ENCODE peak calls at places on chromosomes 3 and 15, in five cellular contexts. L is esophagus muscularis mucosa, K is fibroblast of mammary gland, P is choroid plexus epithelial cell, N is IMR-90. E is an unnamed sample.

GRCh38 chr15:45795487-45796069 is 160.7 kb downstream of the SQOR start:
- DNase-seq in L (no peak), K (peak), P (peak), N (peak), E (peak)

GRCh38 chr15:33675246-33675645 is 293.1 kb upstream of the CHRM5 start:
- DNase-seq in L (no peak), K (peak), P (peak), N (no peak), E (peak)

GRCh38 chr3:25713316-25713967 is 48.7 kb upstream of the TOP2B start:
- DNase-seq in L (no peak), K (no peak), P (no peak), N (no peak), E (peak)

GRCh38 chr15:92122259-92122658 is 268.8 kb downstream of the SLCO3A1 start:
- DNase-seq in L (no peak), K (no peak), P (no peak), N (no peak), E (no peak)

GRCh38 chr3:139627759-139628158 is 50.0 kb downstream of the NMNAT3 start:
- DNase-seq in L (no peak), K (no peak), P (no peak), N (no peak), E (no peak)

GRCh38 chr15:88654430-88655102 is 15.8 kb downstream of the ISG20 start:
- DNase-seq in L (no peak), K (no peak), P (no peak), N (no peak), E (no peak)

GRCh38 chr3:187996609-187997008 is 157.3 kb upstream of the LPP start:
- DNase-seq in L (no peak), K (no peak), P (no peak), N (no peak), E (no peak)

GRCh38 chr3:143810866-143811265 is 37.4 kb downstream of the SLC9A9 start:
- DNase-seq in L (peak), K (no peak), P (no peak), N (no peak), E (no peak)

GRCh38 chr3:142888099-142888483 is 792 bp downstream of the PCOLCE2 start:
- DNase-seq in L (no peak), K (peak), P (peak), N (no peak), E (peak)

GRCh38 chr3:170766823-170767575 is 103.0 kb downstream of the RPL22L1 start:
- DNase-seq in L (no peak), K (no peak), P (no peak), N (no peak), E (no peak)

GRCh38 chr3:171129827-171130226 is 103.3 kb upstream of the SLC2A2 start:
- DNase-seq in L (no peak), K (peak), P (peak), N (peak), E (no peak)

GRCh38 chr3:32177702-32178198 is 60.7 kb upstream of the CMTM8 start:
- DNase-seq in L (no peak), K (peak), P (peak), N (peak), E (peak)

GRCh38 chr3:160163259-160163878 is 61.9 kb upstream of the C3orf80 start:
- DNase-seq in L (peak), K (peak), P (peak), N (peak), E (peak)

GRCh38 chr15:90903733-90904536 is 833 bp downstream of the MAN2A2 start:
- DNase-seq in L (no peak), K (no peak), P (peak), N (no peak), E (peak)

GRCh38 chr3:117761992-117762944 is 1052.7 kb downstream of the TUSC7 start:
- DNase-seq in L (no peak), K (no peak), P (no peak), N (no peak), E (peak)

GRCh38 chr3:73625124-73625665 is 454 bp upstream of the PDZRN3 start:
- DNase-seq in L (no peak), K (peak), P (peak), N (peak), E (peak)

GRCh38 chr15:76169792-76170425 is 110.1 kb downstream of the TMEM266 start:
- DNase-seq in L (no peak), K (no peak), P (no peak), N (no peak), E (no peak)

GRCh38 chr15:37001436-37001835 is 98.9 kb downstream of the MEIS2 start:
- DNase-seq in L (no peak), K (no peak), P (no peak), N (no peak), E (peak)

GRCh38 chr3:113132571-113132996 is 78.8 kb upstream of the BOC start:
- DNase-seq in L (no peak), K (peak), P (peak), N (peak), E (no peak)

GRCh38 chr3:87873136-87873535 is 185.7 kb downstream of the CGGBP1 start:
- DNase-seq in L (no peak), K (peak), P (peak), N (no peak), E (peak)

GRCh38 chr3:59709702-59710555 is 660.1 kb upstream of the CFAP20DC start:
- DNase-seq in L (no peak), K (no peak), P (no peak), N (no peak), E (no peak)

GRCh38 chr15:85743392-85744045 is 51.2 kb downstream of the KLHL25 start:
- DNase-seq in L (no peak), K (no peak), P (no peak), N (no peak), E (no peak)

GRCh38 chr3:184789314-184789998 is 22.5 kb upstream of the VPS8 start:
- DNase-seq in L (no peak), K (no peak), P (no peak), N (no peak), E (no peak)

GRCh38 chr15:95086543-95087252 is 855.3 kb downstream of the MCTP2 start:
- DNase-seq in L (no peak), K (peak), P (peak), N (peak), E (peak)

GRCh38 chr3:197168606-197169005 is 129.8 kb downstream of the DLG1 start:
- DNase-seq in L (no peak), K (peak), P (peak), N (peak), E (no peak)

GRCh38 chr3:9324944-9325343 is 37.9 kb upstream of the THUMPD3 start:
- DNase-seq in L (no peak), K (no peak), P (no peak), N (no peak), E (no peak)

GRCh38 chr15:80379671-80380070 is 24.5 kb upstream of the ARNT2 start:
- DNase-seq in L (peak), K (no peak), P (no peak), N (no peak), E (no peak)

GRCh38 chr3:78645628-78646310 is 1122.0 kb downstream of the ROBO1 start:
- DNase-seq in L (no peak), K (peak), P (peak), N (peak), E (peak)

GRCh38 chr3:14319654-14320182 is 82.7 kb upstream of the SLC6A6 start:
- DNase-seq in L (no peak), K (peak), P (peak), N (peak), E (peak)

GRCh38 chr3:143120716-143121239 is 1.2 kb downstream of the CHST2 start:
- DNase-seq in L (no peak), K (peak), P (peak), N (peak), E (peak)

GRCh38 chr15:26670116-26670515 is 102.8 kb downstream of the GABRB3 start:
- DNase-seq in L (no peak), K (no peak), P (no peak), N (no peak), E (no peak)

GRCh38 chr3:44339990-44340389 is 1.4 kb downstream of the TCAIM start:
- DNase-seq in L (no peak), K (no peak), P (no peak), N (no peak), E (no peak)

GRCh38 chr15:43440721-43441281 is 52.2 kb downstream of the TP53BP1 start:
- DNase-seq in L (no peak), K (peak), P (peak), N (peak), E (peak)

GRCh38 chr3:185216587-185216918 is 37.3 kb downstream of the EHHADH start:
- DNase-seq in L (no peak), K (no peak), P (peak), N (no peak), E (no peak)

GRCh38 chr3:71262368-71263265 is 320.9 kb downstream of the FOXP1 start:
- DNase-seq in L (no peak), K (no peak), P (no peak), N (no peak), E (no peak)

GRCh38 chr3:74338998-74339397 is 275.5 kb downstream of the CNTN3 start:
- DNase-seq in L (no peak), K (no peak), P (no peak), N (no peak), E (no peak)

GRCh38 chr3:177483182-177483967 is 286.1 kb upstream of the TBL1XR1 start:
- DNase-seq in L (no peak), K (no peak), P (peak), N (no peak), E (peak)

GRCh38 chr3:15795563-15796308 is 2.0 kb downstream of the ANKRD28 start:
- DNase-seq in L (no peak), K (peak), P (peak), N (peak), E (peak)

GRCh38 chr3:67819447-67819846 is 165.0 kb upstream of the SUCLG2 start:
- DNase-seq in L (no peak), K (no peak), P (peak), N (no peak), E (peak)

GRCh38 chr3:36769926-36770325 is 5.6 kb upstream of the DCLK3 start:
- DNase-seq in L (no peak), K (no peak), P (no peak), N (no peak), E (no peak)

GRCh38 chr3:36763850-36764703 is at the start of gene DCLK3:
- DNase-seq in L (no peak), K (no peak), P (no peak), N (no peak), E (peak)

GRCh38 chr3:36763111-36763849 is 1.1 kb downstream of the DCLK3 start:
- DNase-seq in L (no peak), K (no peak), P (no peak), N (no peak), E (peak)

GRCh38 chr3:36765104-36765503 is 751 bp upstream of the DCLK3 start:
- DNase-seq in L (no peak), K (no peak), P (no peak), N (no peak), E (no peak)

GRCh38 chr3:36764704-36765038 is 318 bp upstream of the DCLK3 start:
- DNase-seq in L (no peak), K (no peak), P (no peak), N (no peak), E (no peak)
- H3K4me3 ChIP-seq in L (peak), K (no peak), P (no peak), N (no peak), E (no peak)

GRCh38 chr3:11154953-11155325 is 646 bp downstream of the HRH1 start:
- DNase-seq in L (no peak), K (peak), P (peak), N (peak), E (peak)
- TF ChIP-seq CTCF in L (no peak), K (peak), P (peak), N (no peak), E (no peak)

GRCh38 chr3:2097641-2098191 is 950 bp upstream of the CNTN4 start:
- DNase-seq in L (no peak), K (peak), P (peak), N (no peak), E (no peak)
- H3K4me3 ChIP-seq in L (peak), K (no peak), P (no peak), N (no peak), E (no peak)

GRCh38 chr15:40567111-40567510 is 2.0 kb upstream of the RPUSD2 start:
- DNase-seq in L (no peak), K (no peak), P (peak), N (no peak), E (no peak)
- TF ChIP-seq CTCF in L (no peak), K (no peak), P (peak), N (peak), E (no peak)

DNA sequence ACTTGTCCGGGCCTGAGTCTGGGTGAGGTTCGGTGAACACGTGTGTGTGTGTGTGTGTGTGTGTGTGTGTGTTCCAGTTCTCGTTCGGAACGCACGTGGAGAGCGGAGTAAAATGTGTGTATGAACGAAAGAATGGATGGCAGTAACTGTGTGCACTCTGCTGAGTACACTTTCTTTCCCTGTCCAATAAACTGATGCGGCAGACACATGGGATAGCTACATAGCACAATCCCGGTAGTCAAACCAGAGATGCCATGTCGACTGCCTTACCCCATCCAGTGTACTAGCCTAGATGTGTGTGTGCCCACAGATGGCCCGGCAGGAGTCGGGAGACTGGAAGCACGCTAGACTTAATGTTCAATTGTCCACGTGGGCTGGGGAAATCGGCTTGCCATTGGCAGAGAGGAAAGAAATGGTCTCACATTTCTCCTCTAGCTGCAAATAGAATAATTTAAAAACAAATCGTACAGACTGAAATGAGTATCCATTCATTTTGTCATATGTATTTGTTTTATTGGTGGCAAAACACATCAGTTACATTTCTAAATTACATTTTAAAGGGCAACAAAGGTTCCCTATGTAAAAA is 579 bp upstream of the GOLIM4 start:
- DNase-seq in L (peak), K (peak), P (peak), N (peak), E (peak)
- H3K4me3 ChIP-seq in L (peak), K (peak), P (peak), N (peak), E (peak)

GRCh38 chr15:100910119-100910518 is 9.0 kb upstream of the LRRK1 start:
- DNase-seq in L (no peak), K (no peak), P (no peak), N (no peak), E (no peak)
- TF ChIP-seq CTCF in L (no peak), K (peak), P (peak), N (no peak), E (peak)

DNA sequence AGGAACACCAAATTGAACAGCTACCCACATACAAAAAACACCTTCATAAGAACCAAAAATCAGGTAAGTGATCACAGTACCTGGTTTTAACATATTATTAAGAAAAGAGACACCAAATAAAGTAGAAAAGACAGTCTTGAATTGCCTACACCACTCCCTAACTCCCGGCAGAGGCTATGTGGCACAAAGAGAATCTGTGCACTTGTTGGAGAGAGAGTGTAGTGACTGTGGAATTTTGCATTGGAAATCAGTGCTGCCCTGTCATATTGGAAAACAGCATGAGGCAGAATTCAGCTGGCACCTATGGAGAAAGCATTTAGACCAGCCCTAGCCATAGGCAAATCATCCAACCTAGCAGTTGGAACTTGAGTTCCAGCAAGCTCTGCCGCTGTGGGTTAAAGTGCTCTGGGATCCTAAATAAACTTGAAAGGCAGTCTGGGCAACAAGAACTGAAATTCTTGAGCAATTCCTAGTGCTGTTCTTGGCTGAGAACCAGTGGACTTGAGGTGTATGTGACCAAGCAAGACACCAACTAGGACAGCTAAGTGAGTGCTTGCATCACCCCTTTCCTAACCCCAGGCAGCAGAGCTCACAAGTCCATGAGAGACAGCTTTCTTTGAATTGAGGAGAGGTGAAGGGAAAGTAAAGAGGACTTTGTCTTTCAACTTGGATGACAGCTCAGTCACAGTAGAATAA is 969.6 kb upstream of the ALCAM start:
- DNase-seq in L (no peak), K (peak), P (peak), N (peak), E (peak)
- H3K4me3 ChIP-seq in L (no peak), K (no peak), P (no peak), N (no peak), E (no peak)

DNA sequence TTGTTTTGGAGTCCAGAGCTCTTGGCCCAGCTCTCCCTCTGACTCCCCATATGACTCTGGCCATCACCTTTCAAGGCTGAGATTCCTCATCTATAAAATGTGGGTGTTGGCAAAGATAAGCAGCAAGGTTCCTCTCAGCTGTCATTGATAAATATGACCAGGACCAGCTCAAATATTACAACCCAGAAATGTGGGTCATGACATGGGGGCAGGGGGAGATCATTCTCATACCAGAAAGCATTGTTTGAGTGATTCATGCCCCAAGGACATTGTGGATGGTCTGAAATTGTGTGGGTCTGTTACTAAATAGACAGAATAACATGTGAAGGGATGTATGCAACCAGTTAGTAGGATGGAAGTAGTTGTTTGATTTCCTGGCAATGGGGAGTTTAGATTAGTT is 13.9 kb downstream of the UPK1B start:
- DNase-seq in L (peak), K (no peak), P (no peak), N (no peak), E (no peak)
- TF ChIP-seq CTCF in L (no peak), K (no peak), P (no peak), N (no peak), E (no peak)

GRCh38 chr3:157500232-157500631 is 3.0 kb downstream of the VEPH1 start:
- DNase-seq in L (no peak), K (no peak), P (no peak), N (no peak), E (no peak)

GRCh38 chr3:157498374-157498773 is 4.8 kb downstream of the VEPH1 start:
- DNase-seq in L (peak), K (no peak), P (no peak), N (no peak), E (no peak)

GRCh38 chr3:157501863-157502262 is 1.4 kb downstream of the VEPH1 start:
- DNase-seq in L (no peak), K (no peak), P (no peak), N (no peak), E (no peak)

GRCh38 chr3:157495846-157496245 is 7.4 kb downstream of the VEPH1 start:
- DNase-seq in L (no peak), K (no peak), P (no peak), N (no peak), E (no peak)

DNA sequence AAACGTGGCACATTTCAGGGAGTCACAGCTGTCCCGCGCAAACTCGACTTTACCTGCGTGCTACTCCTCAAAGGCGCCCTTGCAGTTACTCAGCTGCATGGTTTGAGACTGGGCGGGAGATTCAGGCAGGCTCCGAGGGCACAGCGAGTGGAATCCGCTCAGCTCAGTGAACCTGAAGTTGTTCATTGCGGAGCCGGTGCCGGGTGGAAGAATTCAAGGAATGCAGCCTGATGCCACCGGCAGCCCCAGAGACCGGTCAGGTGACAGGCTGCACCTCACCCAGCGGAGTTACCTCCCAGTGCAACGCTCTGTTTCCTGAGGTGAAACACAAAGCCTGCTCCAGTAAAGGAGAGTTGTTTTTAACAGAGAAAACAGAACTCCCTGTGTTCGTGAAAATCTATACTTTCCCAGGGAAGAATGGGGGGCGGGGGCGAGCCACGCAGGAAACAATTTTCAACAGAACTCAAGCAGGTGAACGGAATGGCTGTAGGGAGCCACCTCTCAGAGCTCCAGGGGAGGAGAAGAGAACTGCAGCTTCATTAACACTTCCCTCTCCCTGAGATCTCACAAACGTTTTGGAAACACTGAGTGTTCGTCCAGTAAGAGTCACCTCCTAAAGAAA is 3.8 kb downstream of the VEPH1 start:
- DNase-seq in L (peak), K (no peak), P (peak), N (no peak), E (peak)
- H3K4me3 ChIP-seq in L (peak), K (peak), P (peak), N (peak), E (peak)